ENCODE peak calls at places on chromosomes 12 and 14, in five cellular contexts. One of them, this sample, is unnamed.
A peak's percentile ranks its signal among the peaks of the same experiment; 100 is the strongest.

GRCh38 chr12:40197590-40197989 is 27.2 kb upstream of the LRRK2 start:
- ATAC-seq in upper lobe of left lung: no peak
- ATAC-seq in GM12878: no peak
- ATAC-seq in K562: no peak
- ATAC-seq in HepG2: no peak
- ATAC-seq in this sample: no peak

GRCh38 chr12:23041774-23042173 is 416.8 kb downstream of the ETNK1 start:
- ATAC-seq in upper lobe of left lung: no peak
- ATAC-seq in GM12878: no peak
- ATAC-seq in K562: no peak
- ATAC-seq in HepG2: no peak
- ATAC-seq in this sample: no peak

GRCh38 chr14:61512508-61512907 is 182.8 kb upstream of the HIF1A start:
- ATAC-seq in upper lobe of left lung: no peak
- ATAC-seq in GM12878: no peak
- ATAC-seq in K562: no peak
- ATAC-seq in HepG2: no peak
- ATAC-seq in this sample: peak; percentile 46

GRCh38 chr12:94640134-94640928 is 10.0 kb downstream of the TMCC3 start:
- ATAC-seq in upper lobe of left lung: peak; percentile 15
- ATAC-seq in GM12878: peak; percentile 77
- ATAC-seq in K562: no peak
- ATAC-seq in HepG2: no peak
- ATAC-seq in this sample: peak; percentile 45

GRCh38 chr12:108594-108993 is 42.0 kb downstream of the IQSEC3 start:
- ATAC-seq in upper lobe of left lung: no peak
- ATAC-seq in GM12878: no peak
- ATAC-seq in K562: no peak
- ATAC-seq in HepG2: no peak
- ATAC-seq in this sample: no peak

GRCh38 chr14:94441130-94441529 is 11.5 kb downstream of the SERPINA11 start:
- ATAC-seq in upper lobe of left lung: no peak
- ATAC-seq in GM12878: no peak
- ATAC-seq in K562: no peak
- ATAC-seq in HepG2: no peak
- ATAC-seq in this sample: no peak

GRCh38 chr14:69207435-69208041 is 16.2 kb downstream of the EXD2 start:
- ATAC-seq in upper lobe of left lung: no peak
- ATAC-seq in GM12878: no peak
- ATAC-seq in K562: no peak
- ATAC-seq in HepG2: no peak
- ATAC-seq in this sample: no peak

GRCh38 chr12:68620528-68620927 is 9.8 kb downstream of the RAP1B start:
- ATAC-seq in upper lobe of left lung: no peak
- ATAC-seq in GM12878: peak; percentile 18
- ATAC-seq in K562: peak; percentile 76
- ATAC-seq in HepG2: no peak
- ATAC-seq in this sample: no peak

GRCh38 chr12:49558526-49558925 is 9.4 kb downstream of the MCRS1 start:
- ATAC-seq in upper lobe of left lung: no peak
- ATAC-seq in GM12878: no peak
- ATAC-seq in K562: no peak
- ATAC-seq in HepG2: no peak
- ATAC-seq in this sample: no peak

GRCh38 chr12:60182354-60182753 is 586.5 kb downstream of the SLC16A7 start:
- ATAC-seq in upper lobe of left lung: no peak
- ATAC-seq in GM12878: no peak
- ATAC-seq in K562: no peak
- ATAC-seq in HepG2: no peak
- ATAC-seq in this sample: no peak

GRCh38 chr12:120257041-120257821 is 8.3 kb downstream of the PXN start:
- ATAC-seq in upper lobe of left lung: peak; percentile 82
- ATAC-seq in GM12878: no peak
- ATAC-seq in K562: no peak
- ATAC-seq in HepG2: peak; percentile 40
- ATAC-seq in this sample: peak; percentile 87

GRCh38 chr12:96044017-96044985 is 8.9 kb upstream of the LTA4H start:
- ATAC-seq in upper lobe of left lung: no peak
- ATAC-seq in GM12878: peak; percentile 37
- ATAC-seq in K562: no peak
- ATAC-seq in HepG2: no peak
- ATAC-seq in this sample: peak; percentile 29

GRCh38 chr12:4283512-4284255 is 10.1 kb downstream of the CCND2 start:
- ATAC-seq in upper lobe of left lung: no peak
- ATAC-seq in GM12878: no peak
- ATAC-seq in K562: no peak
- ATAC-seq in HepG2: no peak
- ATAC-seq in this sample: no peak

GRCh38 chr14:102949801-102950451 is 27.5 kb downstream of the AMN start:
- ATAC-seq in upper lobe of left lung: no peak
- ATAC-seq in GM12878: no peak
- ATAC-seq in K562: no peak
- ATAC-seq in HepG2: no peak
- ATAC-seq in this sample: peak; percentile 54

GRCh38 chr12:56333679-56334489 is at the start of gene PAN2:
- ATAC-seq in upper lobe of left lung: peak; percentile 99
- ATAC-seq in GM12878: peak; percentile 97
- ATAC-seq in K562: peak; percentile 94
- ATAC-seq in HepG2: peak; percentile 99
- ATAC-seq in this sample: peak; percentile 99

GRCh38 chr14:78202976-78203375 is 32.8 kb downstream of the NRXN3 start:
- ATAC-seq in upper lobe of left lung: no peak
- ATAC-seq in GM12878: no peak
- ATAC-seq in K562: no peak
- ATAC-seq in HepG2: no peak
- ATAC-seq in this sample: no peak

GRCh38 chr14:31263485-31264133 is 56.0 kb upstream of the HECTD1 start:
- ATAC-seq in upper lobe of left lung: peak; percentile 92
- ATAC-seq in GM12878: no peak
- ATAC-seq in K562: no peak
- ATAC-seq in HepG2: peak; percentile 73
- ATAC-seq in this sample: peak; percentile 91

GRCh38 chr14:98964171-98964570 is 307.8 kb downstream of the BCL11B start:
- ATAC-seq in upper lobe of left lung: no peak
- ATAC-seq in GM12878: no peak
- ATAC-seq in K562: no peak
- ATAC-seq in HepG2: no peak
- ATAC-seq in this sample: no peak

GRCh38 chr12:15546102-15546701 is 223.9 kb downstream of the PTPRO start:
- ATAC-seq in upper lobe of left lung: no peak
- ATAC-seq in GM12878: peak; percentile 87
- ATAC-seq in K562: no peak
- ATAC-seq in HepG2: no peak
- ATAC-seq in this sample: no peak

GRCh38 chr14:96461950-96462798 is 40.0 kb upstream of the PAPOLA start:
- ATAC-seq in upper lobe of left lung: no peak
- ATAC-seq in GM12878: no peak
- ATAC-seq in K562: no peak
- ATAC-seq in HepG2: peak; percentile 88
- ATAC-seq in this sample: no peak

GRCh38 chr14:101957406-101958234 is 6.8 kb upstream of the DYNC1H1 start:
- ATAC-seq in upper lobe of left lung: no peak
- ATAC-seq in GM12878: no peak
- ATAC-seq in K562: no peak
- ATAC-seq in HepG2: no peak
- ATAC-seq in this sample: no peak

GRCh38 chr12:96371787-96372699 is 28.2 kb downstream of the CDK17 start:
- ATAC-seq in upper lobe of left lung: no peak
- ATAC-seq in GM12878: no peak
- ATAC-seq in K562: no peak
- ATAC-seq in HepG2: no peak
- ATAC-seq in this sample: no peak

GRCh38 chr14:63564318-63564717 is 21.1 kb upstream of the PPP2R5E start:
- ATAC-seq in upper lobe of left lung: peak; percentile 40
- ATAC-seq in GM12878: no peak
- ATAC-seq in K562: no peak
- ATAC-seq in HepG2: peak; percentile 44
- ATAC-seq in this sample: peak; percentile 66

GRCh38 chr12:111443586-111443985 is 37.9 kb downstream of the SH2B3 start:
- ATAC-seq in upper lobe of left lung: no peak
- ATAC-seq in GM12878: peak; percentile 24
- ATAC-seq in K562: peak; percentile 8
- ATAC-seq in HepG2: no peak
- ATAC-seq in this sample: no peak

GRCh38 chr12:1974812-1975211 is 29.4 kb downstream of the DCP1B start:
- ATAC-seq in upper lobe of left lung: no peak
- ATAC-seq in GM12878: no peak
- ATAC-seq in K562: no peak
- ATAC-seq in HepG2: no peak
- ATAC-seq in this sample: peak; percentile 41

GRCh38 chr12:4449862-4450222 is 4.2 kb upstream of the FGF6 start:
- ATAC-seq in upper lobe of left lung: no peak
- ATAC-seq in GM12878: no peak
- ATAC-seq in K562: no peak
- ATAC-seq in HepG2: no peak
- ATAC-seq in this sample: no peak

GRCh38 chr12:11965258-11965910 is 105.4 kb upstream of the BCL2L14 start:
- ATAC-seq in upper lobe of left lung: no peak
- ATAC-seq in GM12878: no peak
- ATAC-seq in K562: no peak
- ATAC-seq in HepG2: no peak
- ATAC-seq in this sample: no peak

GRCh38 chr14:32078030-32078793 is 1.1 kb downstream of the ARHGAP5 start:
- ATAC-seq in upper lobe of left lung: no peak
- ATAC-seq in GM12878: peak; percentile 19
- ATAC-seq in K562: peak; percentile 49
- ATAC-seq in HepG2: peak; percentile 11
- ATAC-seq in this sample: no peak

GRCh38 chr12:131340616-131341210 is 370.2 kb upstream of the SFSWAP start:
- ATAC-seq in upper lobe of left lung: peak; percentile 43
- ATAC-seq in GM12878: no peak
- ATAC-seq in K562: no peak
- ATAC-seq in HepG2: no peak
- ATAC-seq in this sample: no peak

GRCh38 chr14:89252887-89253532 is 164.0 kb downstream of the FOXN3 start:
- ATAC-seq in upper lobe of left lung: no peak
- ATAC-seq in GM12878: no peak
- ATAC-seq in K562: no peak
- ATAC-seq in HepG2: peak; percentile 28
- ATAC-seq in this sample: no peak

GRCh38 chr12:130525384-130526172 is 187.9 kb downstream of the PIWIL1 start:
- ATAC-seq in upper lobe of left lung: peak; percentile 34
- ATAC-seq in GM12878: no peak
- ATAC-seq in K562: no peak
- ATAC-seq in HepG2: no peak
- ATAC-seq in this sample: no peak

GRCh38 chr14:65487783-65488578 is 75.5 kb downstream of the FUT8 start:
- ATAC-seq in upper lobe of left lung: no peak
- ATAC-seq in GM12878: peak; percentile 40
- ATAC-seq in K562: no peak
- ATAC-seq in HepG2: no peak
- ATAC-seq in this sample: no peak

DNA sequence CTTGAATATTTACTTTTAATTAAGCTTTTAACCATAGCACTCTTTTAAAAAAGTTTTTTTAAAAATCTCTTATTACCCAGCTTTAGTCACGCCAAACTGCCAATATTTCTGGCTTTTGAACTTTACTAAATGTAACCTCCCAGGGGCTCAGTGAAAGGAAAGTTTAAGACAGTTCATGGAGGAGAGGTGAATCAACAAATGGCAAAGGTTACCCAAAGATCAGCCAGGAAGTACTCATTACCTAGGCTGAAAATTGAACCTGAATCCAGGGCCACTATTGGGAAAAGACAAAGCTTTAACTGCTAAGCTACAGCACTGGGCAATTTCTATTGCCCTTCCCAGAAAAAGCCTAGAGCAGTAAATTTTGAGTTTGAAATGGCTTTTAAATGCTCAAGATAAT is 282.2 kb downstream of the GPHN start:
- ATAC-seq in upper lobe of left lung: no peak
- ATAC-seq in GM12878: no peak
- ATAC-seq in K562: no peak
- ATAC-seq in HepG2: no peak
- ATAC-seq in this sample: no peak
- TF ChIP-seq CTCF in upper lobe of left lung: no peak
- TF ChIP-seq CTCF in GM12878: no peak
- TF ChIP-seq CTCF in K562: no peak
- TF ChIP-seq CTCF in HepG2: no peak
- TF ChIP-seq CTCF in this sample: no peak

GRCh38 chr12:6867407-6868210 is at the start of gene TPI1:
- ATAC-seq in upper lobe of left lung: peak; percentile 88
- ATAC-seq in GM12878: peak; percentile 86
- ATAC-seq in K562: peak; percentile 83
- ATAC-seq in HepG2: peak; percentile 73
- ATAC-seq in this sample: peak; percentile 88
- TF ChIP-seq EP300 in upper lobe of left lung: no peak
- TF ChIP-seq EP300 in GM12878: no peak
- TF ChIP-seq EP300 in K562: no peak
- TF ChIP-seq EP300 in HepG2: no peak
- TF ChIP-seq EP300 in this sample: no peak

GRCh38 chr12:115966376-115966775 is 311.1 kb downstream of the MED13L start:
- ATAC-seq in upper lobe of left lung: no peak
- ATAC-seq in GM12878: no peak
- ATAC-seq in K562: no peak
- ATAC-seq in HepG2: no peak
- ATAC-seq in this sample: no peak
- H3K36me3 ChIP-seq in upper lobe of left lung: peaks cover 88% of the 10 kb centered on the region
- H3K36me3 ChIP-seq in GM12878: peaks cover 2% of the 10 kb centered on the region
- H3K36me3 ChIP-seq in K562: peaks cover 91% of the 10 kb centered on the region
- H3K36me3 ChIP-seq in HepG2: peaks cover 70% of the 10 kb centered on the region
- H3K36me3 ChIP-seq in this sample: peaks cover 8% of the 10 kb centered on the region

DNA sequence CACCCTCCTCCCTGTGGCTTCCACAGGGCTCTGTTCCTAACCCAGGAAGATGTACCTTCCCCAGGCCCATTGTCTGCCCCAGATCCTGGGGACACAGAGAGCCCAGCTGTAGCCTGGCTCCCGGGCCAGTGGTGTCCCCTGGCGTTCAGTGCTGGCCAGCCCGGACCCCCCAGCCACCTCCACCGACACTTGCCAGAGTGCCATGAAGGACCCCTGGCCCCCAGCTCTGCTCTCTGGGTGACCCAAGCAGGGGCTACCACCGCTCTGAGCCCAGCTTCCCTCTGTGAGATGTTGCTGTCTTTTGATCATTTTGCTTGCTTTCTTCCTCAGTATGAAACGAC is 6.2 kb downstream of the INF2 start:
- ATAC-seq in upper lobe of left lung: no peak
- ATAC-seq in GM12878: no peak
- ATAC-seq in K562: no peak
- ATAC-seq in HepG2: no peak
- ATAC-seq in this sample: no peak
- TF ChIP-seq CTCF in upper lobe of left lung: no peak
- TF ChIP-seq CTCF in GM12878: no peak
- TF ChIP-seq CTCF in K562: no peak
- TF ChIP-seq CTCF in HepG2: no peak
- TF ChIP-seq CTCF in this sample: peak; percentile 13

GRCh38 chr12:109462868-109463692 is 14.0 kb downstream of the KCTD10 start:
- ATAC-seq in upper lobe of left lung: peak; percentile 74
- ATAC-seq in GM12878: no peak
- ATAC-seq in K562: no peak
- ATAC-seq in HepG2: peak; percentile 47
- ATAC-seq in this sample: peak; percentile 89
- TF ChIP-seq EP300 in upper lobe of left lung: no peak
- TF ChIP-seq EP300 in GM12878: no peak
- TF ChIP-seq EP300 in K562: no peak
- TF ChIP-seq EP300 in HepG2: no peak
- TF ChIP-seq EP300 in this sample: no peak

GRCh38 chr12:124434364-124434763 is 133.0 kb downstream of the NCOR2 start:
- ATAC-seq in upper lobe of left lung: no peak
- ATAC-seq in GM12878: no peak
- ATAC-seq in K562: no peak
- ATAC-seq in HepG2: no peak
- ATAC-seq in this sample: no peak
- H3K36me3 ChIP-seq in upper lobe of left lung: peaks cover 51% of the 10 kb centered on the region
- H3K36me3 ChIP-seq in GM12878: peaks cover 4% of the 10 kb centered on the region
- H3K36me3 ChIP-seq in K562: peaks cover 36% of the 10 kb centered on the region
- H3K36me3 ChIP-seq in HepG2: peaks cover 12% of the 10 kb centered on the region
- H3K36me3 ChIP-seq in this sample: peaks cover 66% of the 10 kb centered on the region

This sample was measured in gastroesophageal sphincter.